ENCODE peak calls at places on chromosome 22, in six cellular contexts. O is body of pancreas, P is dorsolateral prefrontal cortex, T is A673, I is nephron progenitor cell, W is cardiac fibroblast. G is an unnamed sample.

GRCh38 chr22:46781291-46781690 is 18.8 kb downstream of the TBC1D22A start:
- DNase-seq in O (no peak), P (no peak), T (no peak), I (no peak), W (no peak), G (no peak)

GRCh38 chr22:19149047-19149883 is 827 bp downstream of the GSC2 start:
- DNase-seq in O (no peak), P (no peak), T (no peak), I (peak), W (no peak), G (no peak)

GRCh38 chr22:37896181-37896592 is 9.9 kb upstream of the MICALL1 start:
- DNase-seq in O (no peak), P (no peak), T (no peak), I (no peak), W (peak), G (no peak)

GRCh38 chr22:40271440-40271839 is 74.9 kb upstream of the ADSL start:
- DNase-seq in O (no peak), P (no peak), T (no peak), I (no peak), W (no peak), G (no peak)

GRCh38 chr22:19971276-19972124 is 29.9 kb upstream of the TXNRD2 start:
- DNase-seq in O (no peak), P (no peak), T (no peak), I (no peak), W (no peak), G (no peak)

GRCh38 chr22:37582526-37582925 is 2.6 kb upstream of the LGALS2 start:
- DNase-seq in O (no peak), P (no peak), T (no peak), I (no peak), W (no peak), G (no peak)

GRCh38 chr22:23400286-23400981 is 179.7 kb downstream of the IGLL1 start:
- DNase-seq in O (no peak), P (no peak), T (no peak), I (no peak), W (no peak), G (no peak)

GRCh38 chr22:45960477-45961386 is 16.2 kb downstream of the WNT7B start:
- DNase-seq in O (no peak), P (no peak), T (no peak), I (no peak), W (no peak), G (no peak)

GRCh38 chr22:35065796-35066218 is at the start of gene ISX:
- DNase-seq in O (no peak), P (no peak), T (no peak), I (peak), W (no peak), G (no peak)

GRCh38 chr22:28051787-28052356 is 132.8 kb upstream of the PITPNB start:
- DNase-seq in O (peak), P (peak), T (peak), I (peak), W (peak), G (no peak)

GRCh38 chr22:32917577-32918375 is 116.3 kb downstream of the TIMP3 start:
- DNase-seq in O (no peak), P (no peak), T (no peak), I (peak), W (no peak), G (no peak)

GRCh38 chr22:45353816-45354215 is 44.1 kb downstream of the FAM118A start:
- DNase-seq in O (no peak), P (no peak), T (no peak), I (no peak), W (no peak), G (no peak)

GRCh38 chr22:45069925-45070324 is 60.1 kb upstream of the PHF21B start:
- DNase-seq in O (no peak), P (no peak), T (no peak), I (no peak), W (no peak), G (no peak)

GRCh38 chr22:26648761-26649363 is 8.5 kb upstream of the MIAT start:
- DNase-seq in O (no peak), P (no peak), T (no peak), I (no peak), W (no peak), G (no peak)

GRCh38 chr22:19629720-19630419 is 84.4 kb upstream of the SEPTIN5 start:
- DNase-seq in O (peak), P (peak), T (peak), I (peak), W (peak), G (peak)

GRCh38 chr22:49616356-49617231 is 211.1 kb downstream of the BRD1 start:
- DNase-seq in O (peak), P (no peak), T (no peak), I (no peak), W (no peak), G (no peak)

GRCh38 chr22:39645532-39645931 is 75.0 kb downstream of the CACNA1I start:
- DNase-seq in O (no peak), P (no peak), T (no peak), I (no peak), W (no peak), G (no peak)

GRCh38 chr22:35437038-35437437 is 37.1 kb downstream of the MCM5 start:
- DNase-seq in O (no peak), P (no peak), T (peak), I (no peak), W (peak), G (no peak)

GRCh38 chr22:43826142-43827093 is 14.3 kb upstream of the EFCAB6 start:
- DNase-seq in O (peak), P (no peak), T (peak), I (no peak), W (peak), G (no peak)

GRCh38 chr22:32852346-32853251 is 51.1 kb downstream of the TIMP3 start:
- DNase-seq in O (peak), P (no peak), T (no peak), I (no peak), W (peak), G (no peak)

GRCh38 chr22:40194656-40195055 is 16.9 kb downstream of the TNRC6B start:
- DNase-seq in O (no peak), P (no peak), T (no peak), I (no peak), W (no peak), G (no peak)

GRCh38 chr22:48793949-48794348 is 1033.7 kb downstream of the BRD1 start:
- DNase-seq in O (no peak), P (no peak), T (no peak), I (no peak), W (no peak), G (no peak)

GRCh38 chr22:49042877-49043859 is 784.5 kb downstream of the BRD1 start:
- DNase-seq in O (no peak), P (no peak), T (no peak), I (no peak), W (no peak), G (no peak)

GRCh38 chr22:19673660-19674059 is 40.6 kb upstream of the SEPTIN5 start:
- DNase-seq in O (no peak), P (no peak), T (no peak), I (no peak), W (no peak), G (no peak)

GRCh38 chr22:38760477-38761201 is 4.8 kb upstream of the SUN2 start:
- DNase-seq in O (no peak), P (no peak), T (peak), I (no peak), W (peak), G (no peak)

GRCh38 chr22:45918455-45919370 is 58.2 kb downstream of the WNT7B start:
- DNase-seq in O (peak), P (no peak), T (no peak), I (no peak), W (peak), G (no peak)

GRCh38 chr22:27372969-27373670 is 428.4 kb downstream of the MN1 start:
- DNase-seq in O (peak), P (no peak), T (no peak), I (peak), W (no peak), G (no peak)

GRCh38 chr22:36587289-36588154 is 58.6 kb upstream of the EIF3D start:
- DNase-seq in O (no peak), P (peak), T (no peak), I (no peak), W (peak), G (peak)

GRCh38 chr22:38788846-38789245 is 5.1 kb downstream of the DNAL4 start:
- DNase-seq in O (no peak), P (no peak), T (no peak), I (no peak), W (no peak), G (no peak)

GRCh38 chr22:49969751-49970527 is 9.4 kb downstream of the PIM3 start:
- DNase-seq in O (peak), P (no peak), T (no peak), I (no peak), W (no peak), G (no peak)

GRCh38 chr22:38569181-38569971 is 607 bp downstream of the DMC1 start:
- DNase-seq in O (no peak), P (peak), T (no peak), I (peak), W (no peak), G (no peak)

GRCh38 chr22:36204641-36205032 is 3.0 kb upstream of the APOL4 start:
- DNase-seq in O (no peak), P (no peak), T (no peak), I (no peak), W (no peak), G (no peak)

DNA sequence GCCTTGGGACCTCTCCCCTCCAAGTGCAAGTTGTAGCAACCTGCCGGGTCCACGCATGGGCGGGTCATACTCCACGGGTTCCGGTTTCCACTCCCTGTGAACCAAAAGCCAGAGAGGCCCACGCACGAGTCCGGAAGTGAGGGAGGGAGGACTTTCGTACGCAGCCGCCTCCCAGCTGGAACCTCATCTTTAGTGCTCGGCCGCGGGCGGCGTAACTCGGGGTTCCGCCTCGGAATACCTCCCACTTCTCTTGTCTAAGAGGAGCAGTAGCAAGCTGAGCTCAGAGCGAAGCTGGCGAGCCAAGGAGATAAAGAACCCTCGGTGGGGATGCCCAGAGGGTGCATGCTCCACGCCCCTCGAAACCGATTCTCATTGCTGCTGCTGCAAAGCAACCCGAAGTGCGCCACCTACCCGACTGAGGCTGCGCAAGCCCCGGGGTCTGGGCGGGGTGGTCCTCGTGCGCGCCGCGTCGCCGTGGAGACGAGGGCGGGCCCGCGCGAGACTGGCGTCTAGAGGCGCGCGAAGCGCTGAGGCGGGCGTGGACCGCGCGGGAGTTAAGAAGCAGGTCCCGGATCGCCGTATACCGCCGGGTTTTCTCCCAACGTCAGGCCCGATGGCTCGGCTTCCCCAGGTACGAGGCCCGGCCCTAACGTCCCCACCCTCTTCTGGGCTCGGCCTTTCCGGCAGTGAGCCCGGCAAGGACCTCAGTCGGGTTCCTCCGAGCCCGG is at the start of gene SFI1:
- DNase-seq in O (peak), P (peak), T (peak), I (peak), W (peak), G (peak)
- TF ChIP-seq CTCF in O (peak), P (peak), T (peak), I (no peak), W (peak), G (peak)

GRCh38 chr22:41752011-41752975 is 48.2 kb upstream of the CCDC134 start:
- DNase-seq in O (no peak), P (no peak), T (no peak), I (no peak), W (no peak), G (no peak)

GRCh38 chr22:41742918-41743317 is 43.6 kb downstream of the MEI1 start:
- DNase-seq in O (no peak), P (no peak), T (no peak), I (no peak), W (no peak), G (no peak)

GRCh38 chr22:41745968-41746367 is 46.7 kb downstream of the MEI1 start:
- DNase-seq in O (no peak), P (no peak), T (no peak), I (no peak), W (no peak), G (no peak)

GRCh38 chr22:41746563-41747400 is 47.5 kb downstream of the MEI1 start:
- DNase-seq in O (peak), P (peak), T (peak), I (peak), W (peak), G (peak)
- TF ChIP-seq CTCF in O (peak), P (peak), T (peak), I (peak), W (peak), G (peak)

GRCh38 chr22:41969110-41969646 is at the start of gene SEPTIN3:
- DNase-seq in O (no peak), P (no peak), T (peak), I (no peak), W (no peak), G (no peak)

GRCh38 chr22:41968601-41969000 is 642 bp upstream of the SEPTIN3 start:
- DNase-seq in O (no peak), P (no peak), T (peak), I (no peak), W (no peak), G (no peak)

GRCh38 chr22:41966225-41966606 is 3.0 kb upstream of the SEPTIN3 start:
- DNase-seq in O (no peak), P (no peak), T (no peak), I (no peak), W (no peak), G (no peak)

GRCh38 chr22:41964106-41964494 is 5.1 kb upstream of the SEPTIN3 start:
- DNase-seq in O (no peak), P (no peak), T (no peak), I (no peak), W (no peak), G (no peak)

DNA sequence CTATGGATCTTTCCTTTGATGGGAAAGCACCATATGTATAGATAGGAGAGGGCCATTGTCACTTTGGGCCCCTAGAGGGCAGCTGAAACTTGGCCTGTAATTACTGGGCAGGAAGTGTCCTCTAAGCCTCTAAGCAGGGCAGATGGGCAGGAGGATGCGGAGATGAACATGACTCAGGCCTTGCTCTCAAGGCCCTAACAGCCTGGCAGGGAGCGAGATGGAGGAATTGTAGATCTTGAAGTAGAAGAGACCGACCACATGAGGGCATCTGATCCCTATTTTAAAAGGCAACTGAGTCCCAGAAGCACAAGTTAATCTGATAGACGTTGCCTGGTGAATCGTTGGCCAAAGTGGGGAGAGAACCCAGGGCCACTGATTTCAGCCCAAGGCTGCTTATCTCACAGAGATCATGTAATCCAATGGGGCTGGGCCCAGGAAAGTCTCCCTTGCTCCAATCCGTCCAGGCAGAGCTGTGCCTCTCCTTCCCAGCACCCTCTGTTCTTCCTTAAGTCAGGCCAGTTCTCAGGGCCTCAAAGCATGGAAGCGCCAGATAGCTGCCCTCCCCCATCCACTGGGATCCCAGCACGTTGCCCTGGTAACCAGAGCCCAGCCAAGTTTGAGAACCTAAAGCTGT is 2.5 kb upstream of the SEPTIN3 start:
- DNase-seq in O (peak), P (no peak), T (peak), I (no peak), W (peak), G (no peak)
- TF ChIP-seq CTCF in O (peak), P (peak), T (peak), I (peak), W (peak), G (peak)

DNA sequence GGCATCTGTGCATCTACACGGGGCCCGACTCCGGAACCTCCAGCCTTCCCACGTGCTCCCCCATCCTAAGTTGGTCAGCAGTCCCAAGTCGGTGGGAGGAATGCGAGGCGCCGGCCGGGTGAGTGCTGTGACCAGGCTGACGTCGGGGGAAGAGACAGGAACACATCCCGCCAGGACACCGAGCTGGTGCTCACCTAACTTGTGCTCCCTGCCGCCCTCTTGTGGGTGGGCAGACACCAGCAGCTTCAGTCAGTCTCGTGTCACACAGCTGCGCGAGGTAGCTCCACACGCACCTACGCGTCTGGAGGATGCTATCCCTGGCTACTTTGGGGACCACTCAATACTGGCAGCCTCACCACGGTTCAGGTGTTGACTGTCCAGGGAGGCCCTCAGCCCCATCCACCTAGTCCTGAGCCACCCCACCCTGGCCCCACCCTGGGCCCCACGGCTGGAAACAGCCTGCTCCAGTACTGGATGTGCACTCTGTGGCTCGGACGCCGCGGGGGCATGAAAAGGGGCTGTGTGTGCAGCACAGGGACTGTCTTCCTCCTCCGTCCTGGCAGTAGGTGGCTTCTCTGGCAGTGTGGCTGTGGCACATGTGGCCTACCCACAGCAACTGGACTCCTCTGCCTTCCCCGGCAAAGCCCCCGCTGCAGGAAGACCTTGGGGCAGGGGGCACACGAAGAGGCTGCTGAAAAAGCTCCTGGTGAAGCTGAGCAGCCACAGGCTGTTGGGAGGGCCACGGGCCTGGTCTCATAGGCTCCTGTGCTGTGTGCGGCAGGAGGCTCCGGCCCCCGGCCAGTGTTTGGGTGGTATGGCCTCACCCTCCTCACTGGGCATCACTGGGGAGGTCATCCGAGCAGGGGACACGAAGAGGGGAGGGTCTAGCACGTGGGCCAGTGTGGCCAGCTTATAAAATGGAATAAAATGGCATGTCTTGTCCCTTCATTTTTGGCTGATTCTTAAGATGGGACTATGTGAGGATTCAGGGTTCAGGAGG is 11.2 kb upstream of the BID start:
- DNase-seq in O (peak), P (no peak), T (peak), I (peak), W (peak), G (no peak)
- TF ChIP-seq CTCF in O (peak), P (peak), T (peak), I (peak), W (peak), G (peak)

GRCh38 chr22:22103078-22103593 is 120.5 kb upstream of the TOP3B start:
- DNase-seq in O (no peak), P (no peak), T (no peak), I (peak), W (peak), G (no peak)
- TF ChIP-seq CTCF in O (no peak), P (peak), T (peak), I (peak), W (peak), G (no peak)

G was measured in D721Med.